ENCODE peak calls at places on chromosome 21, in seven cellular contexts. One of them, this sample, is unnamed.

GRCh38 chr21:33732038-33732437 is 89.7 kb downstream of the ITSN1 start:
- DNase-seq in cardiac muscle cell: no peak
- DNase-seq in adrenal gland: no peak
- DNase-seq in tibial artery: no peak
- DNase-seq in heart right ventricle: no peak
- DNase-seq in CD8-positive, alpha-beta memory T cell: no peak
- DNase-seq in astrocyte: peak; percentile 48
- DNase-seq in this sample: no peak

GRCh38 chr21:26845066-26845749 is at the start of gene ADAMTS1:
- DNase-seq in CD8-positive, alpha-beta memory T cell: no peak
- DNase-seq in adrenal gland: peak; percentile 89
- DNase-seq in tibial artery: peak; percentile 93
- DNase-seq in heart right ventricle: peak; percentile 94
- DNase-seq in cardiac muscle cell: peak; percentile 96
- DNase-seq in astrocyte: peak; percentile 62
- DNase-seq in this sample: no peak

GRCh38 chr21:36419996-36420395 is 34.8 kb downstream of the CHAF1B start:
- DNase-seq in cardiac muscle cell: peak; percentile 94
- DNase-seq in CD8-positive, alpha-beta memory T cell: no peak
- DNase-seq in astrocyte: peak; percentile 81
- DNase-seq in heart right ventricle: peak; percentile 74
- DNase-seq in adrenal gland: peak; percentile 92
- DNase-seq in tibial artery: peak; percentile 80
- DNase-seq in this sample: peak; percentile 58

GRCh38 chr21:31293986-31294385 is 50.1 kb downstream of the TIAM1 start:
- DNase-seq in tibial artery: no peak
- DNase-seq in CD8-positive, alpha-beta memory T cell: no peak
- DNase-seq in adrenal gland: no peak
- DNase-seq in cardiac muscle cell: peak; percentile 92
- DNase-seq in heart right ventricle: no peak
- DNase-seq in astrocyte: peak; percentile 96
- DNase-seq in this sample: no peak

GRCh38 chr21:35530726-35531125 is 481.6 kb upstream of the RUNX1 start:
- DNase-seq in heart right ventricle: no peak
- DNase-seq in tibial artery: no peak
- DNase-seq in astrocyte: no peak
- DNase-seq in CD8-positive, alpha-beta memory T cell: no peak
- DNase-seq in adrenal gland: no peak
- DNase-seq in cardiac muscle cell: no peak
- DNase-seq in this sample: no peak

GRCh38 chr21:33155005-33155404 is 74.7 kb upstream of the IFNAR2 start:
- DNase-seq in astrocyte: no peak
- DNase-seq in tibial artery: no peak
- DNase-seq in heart right ventricle: no peak
- DNase-seq in cardiac muscle cell: no peak
- DNase-seq in CD8-positive, alpha-beta memory T cell: no peak
- DNase-seq in adrenal gland: no peak
- DNase-seq in this sample: no peak

GRCh38 chr21:38244407-38244787 is 12.4 kb upstream of the KCNJ15 start:
- DNase-seq in heart right ventricle: no peak
- DNase-seq in cardiac muscle cell: no peak
- DNase-seq in astrocyte: no peak
- DNase-seq in adrenal gland: no peak
- DNase-seq in tibial artery: no peak
- DNase-seq in CD8-positive, alpha-beta memory T cell: no peak
- DNase-seq in this sample: no peak

GRCh38 chr21:32812035-32812434 is 40.5 kb upstream of the PAXBP1 start:
- DNase-seq in adrenal gland: no peak
- DNase-seq in tibial artery: no peak
- DNase-seq in heart right ventricle: peak; percentile 57
- DNase-seq in astrocyte: peak; percentile 27
- DNase-seq in CD8-positive, alpha-beta memory T cell: no peak
- DNase-seq in cardiac muscle cell: no peak
- DNase-seq in this sample: no peak

GRCh38 chr21:23887709-23888303 is 1719.5 kb downstream of the MRPL39 start:
- DNase-seq in cardiac muscle cell: no peak
- DNase-seq in CD8-positive, alpha-beta memory T cell: peak; percentile 73
- DNase-seq in astrocyte: no peak
- DNase-seq in heart right ventricle: no peak
- DNase-seq in adrenal gland: no peak
- DNase-seq in tibial artery: no peak
- DNase-seq in this sample: peak; percentile 31

GRCh38 chr21:32611471-32611997 is 643 bp downstream of the CFAP298 start:
- DNase-seq in adrenal gland: peak; percentile 53
- DNase-seq in tibial artery: no peak
- DNase-seq in astrocyte: peak; percentile 10
- DNase-seq in cardiac muscle cell: peak; percentile 32
- DNase-seq in CD8-positive, alpha-beta memory T cell: peak; percentile 59
- DNase-seq in heart right ventricle: peak; percentile 18
- DNase-seq in this sample: peak; percentile 35

GRCh38 chr21:40752125-40752524 is 94.8 kb downstream of the DSCAM start:
- DNase-seq in cardiac muscle cell: no peak
- DNase-seq in astrocyte: no peak
- DNase-seq in heart right ventricle: no peak
- DNase-seq in tibial artery: no peak
- DNase-seq in adrenal gland: no peak
- DNase-seq in CD8-positive, alpha-beta memory T cell: no peak
- DNase-seq in this sample: no peak

GRCh38 chr21:14712121-14712520 is 166.0 kb upstream of the SAMSN1 start:
- DNase-seq in cardiac muscle cell: peak; percentile 18
- DNase-seq in heart right ventricle: no peak
- DNase-seq in astrocyte: no peak
- DNase-seq in tibial artery: no peak
- DNase-seq in CD8-positive, alpha-beta memory T cell: no peak
- DNase-seq in adrenal gland: no peak
- DNase-seq in this sample: no peak

GRCh38 chr21:38181101-38181500 is 75.7 kb upstream of the KCNJ15 start:
- DNase-seq in astrocyte: peak; percentile 78
- DNase-seq in tibial artery: no peak
- DNase-seq in adrenal gland: no peak
- DNase-seq in cardiac muscle cell: no peak
- DNase-seq in CD8-positive, alpha-beta memory T cell: no peak
- DNase-seq in heart right ventricle: no peak
- DNase-seq in this sample: no peak

GRCh38 chr21:31252611-31253010 is 91.5 kb downstream of the TIAM1 start:
- DNase-seq in adrenal gland: no peak
- DNase-seq in cardiac muscle cell: no peak
- DNase-seq in heart right ventricle: no peak
- DNase-seq in astrocyte: no peak
- DNase-seq in tibial artery: no peak
- DNase-seq in CD8-positive, alpha-beta memory T cell: no peak
- DNase-seq in this sample: no peak

GRCh38 chr21:28587748-28588147 is 404.9 kb downstream of the LTN1 start:
- DNase-seq in tibial artery: no peak
- DNase-seq in adrenal gland: no peak
- DNase-seq in astrocyte: no peak
- DNase-seq in cardiac muscle cell: no peak
- DNase-seq in heart right ventricle: no peak
- DNase-seq in CD8-positive, alpha-beta memory T cell: no peak
- DNase-seq in this sample: no peak

GRCh38 chr21:16624468-16625102 is 888.3 kb upstream of the CXADR start:
- DNase-seq in adrenal gland: no peak
- DNase-seq in heart right ventricle: no peak
- DNase-seq in tibial artery: no peak
- DNase-seq in CD8-positive, alpha-beta memory T cell: no peak
- DNase-seq in astrocyte: no peak
- DNase-seq in cardiac muscle cell: no peak
- DNase-seq in this sample: no peak

GRCh38 chr21:34274001-34274400 is 89.8 kb upstream of the KCNE2 start:
- DNase-seq in heart right ventricle: no peak
- DNase-seq in tibial artery: no peak
- DNase-seq in CD8-positive, alpha-beta memory T cell: no peak
- DNase-seq in adrenal gland: no peak
- DNase-seq in cardiac muscle cell: peak; percentile 61
- DNase-seq in astrocyte: peak; percentile 38
- DNase-seq in this sample: no peak

GRCh38 chr21:38359835-38360234 is 103.0 kb downstream of the KCNJ15 start:
- DNase-seq in astrocyte: no peak
- DNase-seq in CD8-positive, alpha-beta memory T cell: no peak
- DNase-seq in heart right ventricle: no peak
- DNase-seq in adrenal gland: no peak
- DNase-seq in tibial artery: no peak
- DNase-seq in cardiac muscle cell: no peak
- DNase-seq in this sample: no peak

GRCh38 chr21:29771491-29772066 is 168.2 kb downstream of the GRIK1 start:
- DNase-seq in astrocyte: no peak
- DNase-seq in heart right ventricle: no peak
- DNase-seq in cardiac muscle cell: no peak
- DNase-seq in tibial artery: no peak
- DNase-seq in adrenal gland: no peak
- DNase-seq in CD8-positive, alpha-beta memory T cell: no peak
- DNase-seq in this sample: no peak
- H3K4me1 ChIP-seq in astrocyte: no peaks in the 10 kb centered on the region
- H3K4me1 ChIP-seq in heart right ventricle: no peaks in the 10 kb centered on the region
- H3K4me1 ChIP-seq in cardiac muscle cell: no peaks in the 10 kb centered on the region
- H3K4me1 ChIP-seq in tibial artery: no peaks in the 10 kb centered on the region
- H3K4me1 ChIP-seq in adrenal gland: no peaks in the 10 kb centered on the region
- H3K4me1 ChIP-seq in CD8-positive, alpha-beta memory T cell: no peaks in the 10 kb centered on the region
- H3K4me1 ChIP-seq in this sample: no peaks in the 10 kb centered on the region

DNA sequence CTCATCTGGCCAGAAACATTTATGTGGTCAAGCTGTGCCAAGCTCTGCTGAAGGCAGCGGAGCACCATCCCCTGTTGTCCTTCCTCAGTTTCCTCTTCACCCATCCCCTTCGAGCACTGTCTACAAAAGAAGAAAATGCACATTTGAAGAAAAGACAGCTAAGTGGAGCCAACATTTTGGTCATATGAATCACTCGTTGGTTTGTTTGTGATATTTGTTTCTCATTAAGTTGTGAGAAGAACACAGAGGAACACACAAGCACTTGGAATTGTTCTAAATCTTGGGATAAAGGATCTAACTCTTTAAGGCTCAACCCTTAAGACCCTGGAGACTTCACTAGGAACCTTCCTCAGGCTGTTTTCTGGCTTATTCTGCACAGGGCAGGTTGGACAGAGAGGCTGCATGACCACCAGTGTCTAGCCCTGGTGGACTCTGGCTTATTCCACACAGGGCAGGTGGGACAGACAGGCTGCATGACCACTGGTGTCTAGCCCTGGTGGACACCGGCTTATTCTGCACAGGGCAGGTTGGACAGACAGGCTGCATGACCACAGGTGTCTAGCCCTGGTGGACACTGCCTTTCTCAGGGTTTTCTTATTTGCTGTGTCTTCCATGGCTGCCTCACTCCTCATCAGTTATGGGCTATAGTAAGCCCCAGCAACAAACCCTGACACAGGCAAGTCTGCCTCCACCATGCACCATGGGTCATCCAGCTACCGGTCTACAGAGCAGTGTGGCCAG is 35.3 kb upstream of the COL6A2 start:
- DNase-seq in astrocyte: no peak
- DNase-seq in tibial artery: no peak
- DNase-seq in cardiac muscle cell: no peak
- DNase-seq in heart right ventricle: no peak
- DNase-seq in adrenal gland: peak; percentile 23
- DNase-seq in CD8-positive, alpha-beta memory T cell: no peak
- DNase-seq in this sample: no peak
- H3K4me1 ChIP-seq in astrocyte: peaks cover 45% of the 10 kb centered on the region
- H3K4me1 ChIP-seq in tibial artery: peaks cover 47% of the 10 kb centered on the region
- H3K4me1 ChIP-seq in cardiac muscle cell: peaks cover 20% of the 10 kb centered on the region
- H3K4me1 ChIP-seq in heart right ventricle: peaks cover 27% of the 10 kb centered on the region
- H3K4me1 ChIP-seq in adrenal gland: no peaks in the 10 kb centered on the region
- H3K4me1 ChIP-seq in CD8-positive, alpha-beta memory T cell: peaks cover 2% of the 10 kb centered on the region
- H3K4me1 ChIP-seq in this sample: peaks cover 27% of the 10 kb centered on the region

DNA sequence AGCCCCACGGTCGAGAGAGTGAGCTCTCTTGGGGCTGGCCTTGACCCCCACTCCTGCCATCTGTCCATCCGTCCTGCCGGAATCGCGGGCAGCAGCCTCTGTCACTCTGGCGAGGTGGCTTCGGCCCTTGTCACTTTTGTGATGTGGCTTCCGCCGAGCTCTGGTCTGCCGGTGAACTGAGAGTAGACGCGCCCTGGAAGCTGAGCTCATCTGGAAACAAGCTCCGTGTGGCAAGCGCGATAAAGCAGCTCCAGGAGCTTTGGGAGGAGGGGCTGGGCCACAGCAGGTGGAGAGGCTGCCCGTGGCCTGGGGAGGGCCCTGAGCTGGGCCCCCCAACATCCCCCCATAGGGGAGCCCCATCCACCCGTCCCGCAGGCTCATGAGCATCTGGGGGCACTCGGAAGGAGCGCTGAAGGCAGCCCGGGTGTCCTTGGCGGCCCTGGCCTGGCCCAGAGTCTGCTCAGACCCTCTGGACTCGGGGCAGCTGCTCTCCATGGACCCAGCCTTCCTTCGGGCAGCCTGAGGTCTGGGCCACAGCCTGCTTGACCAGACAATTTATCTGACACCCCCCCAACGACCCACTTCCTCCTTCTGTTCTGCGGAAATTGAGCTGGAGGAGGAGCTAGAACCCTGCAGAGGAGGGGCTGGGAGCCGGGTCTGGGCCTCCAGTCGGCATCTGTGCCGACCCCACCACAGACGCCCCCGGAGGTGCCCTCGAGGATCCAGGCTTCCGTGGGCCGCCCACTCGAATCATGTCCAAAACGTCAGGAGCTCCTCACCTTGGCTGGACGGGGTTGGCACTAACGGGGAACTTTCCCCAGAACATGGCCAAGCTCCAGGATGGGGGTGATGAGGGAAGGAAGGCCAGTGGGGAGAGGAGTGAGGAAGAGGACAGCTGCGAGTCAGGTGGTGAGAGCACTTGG is 59.1 kb downstream of the SLC19A1 start:
- DNase-seq in cardiac muscle cell: no peak
- DNase-seq in adrenal gland: no peak
- DNase-seq in heart right ventricle: peak; percentile 25
- DNase-seq in CD8-positive, alpha-beta memory T cell: peak; percentile 64
- DNase-seq in astrocyte: no peak
- DNase-seq in tibial artery: no peak
- DNase-seq in this sample: peak; percentile 56
- H3K4me1 ChIP-seq in cardiac muscle cell: no peaks in the 10 kb centered on the region
- H3K4me1 ChIP-seq in adrenal gland: no peaks in the 10 kb centered on the region
- H3K4me1 ChIP-seq in heart right ventricle: peaks cover 1% of the 10 kb centered on the region
- H3K4me1 ChIP-seq in CD8-positive, alpha-beta memory T cell: peaks cover 31% of the 10 kb centered on the region
- H3K4me1 ChIP-seq in astrocyte: peaks cover 2% of the 10 kb centered on the region
- H3K4me1 ChIP-seq in tibial artery: no peaks in the 10 kb centered on the region
- H3K4me1 ChIP-seq in this sample: peaks cover 38% of the 10 kb centered on the region

GRCh38 chr21:43717967-43718871 is 710 bp upstream of the PDXK start:
- DNase-seq in adrenal gland: no peak
- DNase-seq in cardiac muscle cell: no peak
- DNase-seq in heart right ventricle: no peak
- DNase-seq in tibial artery: no peak
- DNase-seq in CD8-positive, alpha-beta memory T cell: no peak
- DNase-seq in astrocyte: no peak
- DNase-seq in this sample: no peak

GRCh38 chr21:43719748-43720538 is 1.0 kb downstream of the PDXK start:
- DNase-seq in CD8-positive, alpha-beta memory T cell: peak; percentile 54
- DNase-seq in tibial artery: no peak
- DNase-seq in adrenal gland: peak; percentile 70
- DNase-seq in heart right ventricle: no peak
- DNase-seq in cardiac muscle cell: no peak
- DNase-seq in astrocyte: no peak
- DNase-seq in this sample: no peak

GRCh38 chr21:43716376-43717165 is 2.4 kb upstream of the PDXK start:
- DNase-seq in CD8-positive, alpha-beta memory T cell: no peak
- DNase-seq in astrocyte: peak; percentile 63
- DNase-seq in heart right ventricle: no peak
- DNase-seq in adrenal gland: no peak
- DNase-seq in tibial artery: no peak
- DNase-seq in cardiac muscle cell: no peak
- DNase-seq in this sample: no peak

GRCh38 chr21:43718872-43719747 is at the start of gene PDXK:
- DNase-seq in adrenal gland: peak; percentile 89
- DNase-seq in heart right ventricle: peak; percentile 89
- DNase-seq in tibial artery: peak; percentile 78
- DNase-seq in cardiac muscle cell: peak; percentile 87
- DNase-seq in CD8-positive, alpha-beta memory T cell: peak; percentile 83
- DNase-seq in astrocyte: peak; percentile 63
- DNase-seq in this sample: peak; percentile 66

GRCh38 chr21:43717166-43717853 is 1.6 kb upstream of the PDXK start:
- DNase-seq in tibial artery: no peak
- DNase-seq in adrenal gland: no peak
- DNase-seq in CD8-positive, alpha-beta memory T cell: no peak
- DNase-seq in heart right ventricle: no peak
- DNase-seq in astrocyte: no peak
- DNase-seq in cardiac muscle cell: no peak
- DNase-seq in this sample: no peak
- H3K4me1 ChIP-seq in tibial artery: peaks cover 28% of the 10 kb centered on the region
- H3K4me1 ChIP-seq in adrenal gland: peaks cover 38% of the 10 kb centered on the region
- H3K4me1 ChIP-seq in CD8-positive, alpha-beta memory T cell: peaks cover 21% of the 10 kb centered on the region
- H3K4me1 ChIP-seq in heart right ventricle: peaks cover 26% of the 10 kb centered on the region
- H3K4me1 ChIP-seq in astrocyte: peaks cover 19% of the 10 kb centered on the region
- H3K4me1 ChIP-seq in cardiac muscle cell: peaks cover 7% of the 10 kb centered on the region
- H3K4me1 ChIP-seq in this sample: peaks cover 16% of the 10 kb centered on the region

This sample was measured in CD8-positive, alpha-beta T cell.